ENCODE peak calls at places on chromosome 11, in ten cellular contexts. Z, J, U, Y, X, L, H, T, P and I are unnamed samples.

GRCh38 chr11:2827256-2827655 is 58.3 kb downstream of the CDKN1C start:
- DNase-seq in Z (no peak), J (peak; percentile 21), U (peak; percentile 42), Y (no peak), X (no peak), L (peak; percentile 69), H (peak; percentile 19), T (peak; percentile 6), P (no peak), I (no peak)

GRCh38 chr11:71286701-71287643 is 34.6 kb upstream of the SHANK2 start:
- DNase-seq in Z (no peak), J (peak; percentile 97), U (no peak), Y (no peak), X (peak; percentile 61), L (no peak), H (no peak), T (peak; percentile 82), P (no peak), I (peak; percentile 15)

GRCh38 chr11:18836415-18836814 is 44.8 kb upstream of the PTPN5 start:
- DNase-seq in Z (no peak), J (no peak), U (no peak), Y (no peak), X (no peak), L (no peak), H (no peak), T (no peak), P (no peak), I (no peak)

GRCh38 chr11:131885371-131885770 is 515.0 kb downstream of the NTM start:
- DNase-seq in Z (no peak), J (no peak), U (no peak), Y (no peak), X (no peak), L (no peak), H (no peak), T (no peak), P (no peak), I (peak; percentile 32)

GRCh38 chr11:86068138-86068861 is 584 bp downstream of the PICALM start:
- DNase-seq in Z (peak; percentile 44), J (no peak), U (peak; percentile 54), Y (peak; percentile 59), X (peak; percentile 69), L (peak; percentile 78), H (peak; percentile 37), T (peak; percentile 50), P (peak; percentile 38), I (peak; percentile 50)

GRCh38 chr11:36425593-36426206 is 84.4 kb downstream of the TRAF6 start:
- DNase-seq in Z (no peak), J (peak; percentile 81), U (no peak), Y (no peak), X (no peak), L (no peak), H (no peak), T (no peak), P (no peak), I (no peak)

GRCh38 chr11:56151376-56151775 is 8.7 kb downstream of the OR8K5 start:
- DNase-seq in Z (no peak), J (no peak), U (no peak), Y (no peak), X (no peak), L (no peak), H (no peak), T (no peak), P (no peak), I (no peak)

GRCh38 chr11:76162336-76163288 is 43.7 kb downstream of the WNT11 start:
- DNase-seq in Z (no peak), J (no peak), U (no peak), Y (peak; percentile 41), X (no peak), L (peak; percentile 57), H (no peak), T (no peak), P (no peak), I (no peak)

GRCh38 chr11:37812281-37812880 is 1214.3 kb upstream of the RAG2 start:
- DNase-seq in Z (no peak), J (no peak), U (no peak), Y (no peak), X (no peak), L (peak; percentile 51), H (peak; percentile 7), T (no peak), P (no peak), I (no peak)

GRCh38 chr11:18761741-18762140 is 29.9 kb downstream of the PTPN5 start:
- DNase-seq in Z (no peak), J (no peak), U (no peak), Y (no peak), X (no peak), L (no peak), H (no peak), T (no peak), P (no peak), I (no peak)

GRCh38 chr11:123405123-123405592 is 24.9 kb upstream of the GRAMD1B start:
- DNase-seq in Z (no peak), J (no peak), U (no peak), Y (no peak), X (no peak), L (no peak), H (no peak), T (peak; percentile 32), P (no peak), I (no peak)

GRCh38 chr11:83852012-83852411 is 565.8 kb upstream of the CCDC90B start:
- DNase-seq in Z (no peak), J (no peak), U (no peak), Y (no peak), X (no peak), L (no peak), H (no peak), T (no peak), P (no peak), I (no peak)

GRCh38 chr11:103085758-103086365 is 6.1 kb downstream of the DCUN1D5 start:
- DNase-seq in Z (no peak), J (peak; percentile 9), U (no peak), Y (no peak), X (no peak), L (no peak), H (no peak), T (peak; percentile 72), P (no peak), I (no peak)

GRCh38 chr11:82908311-82908710 is 6.8 kb downstream of the DDIAS start:
- DNase-seq in Z (no peak), J (no peak), U (no peak), Y (no peak), X (no peak), L (no peak), H (no peak), T (no peak), P (no peak), I (no peak)

GRCh38 chr11:111479666-111480065 is 32.5 kb downstream of the BTG4 start:
- DNase-seq in Z (no peak), J (no peak), U (no peak), Y (no peak), X (no peak), L (no peak), H (no peak), T (no peak), P (no peak), I (no peak)

GRCh38 chr11:45617886-45618601 is 47.4 kb downstream of the CHST1 start:
- DNase-seq in Z (no peak), J (no peak), U (no peak), Y (no peak), X (no peak), L (no peak), H (no peak), T (no peak), P (no peak), I (no peak)

GRCh38 chr11:104015649-104016415 is 20.6 kb upstream of the DDI1 start:
- DNase-seq in Z (no peak), J (no peak), U (no peak), Y (no peak), X (no peak), L (no peak), H (no peak), T (no peak), P (peak; percentile 33), I (no peak)

GRCh38 chr11:115193931-115194797 is 310.1 kb downstream of the CADM1 start:
- DNase-seq in Z (no peak), J (no peak), U (no peak), Y (no peak), X (no peak), L (no peak), H (no peak), T (no peak), P (peak; percentile 88), I (no peak)
- H3K4me3 ChIP-seq in Z (no peak overlapping the region), J (no peak overlapping the region), U (no peak overlapping the region), Y (peak overlapping the region; percentile 13), X (no peak overlapping the region), L (no peak overlapping the region), H (no peak overlapping the region), T (no peak overlapping the region), P (peak overlapping the region; percentile 58), I (no peak overlapping the region)

DNA sequence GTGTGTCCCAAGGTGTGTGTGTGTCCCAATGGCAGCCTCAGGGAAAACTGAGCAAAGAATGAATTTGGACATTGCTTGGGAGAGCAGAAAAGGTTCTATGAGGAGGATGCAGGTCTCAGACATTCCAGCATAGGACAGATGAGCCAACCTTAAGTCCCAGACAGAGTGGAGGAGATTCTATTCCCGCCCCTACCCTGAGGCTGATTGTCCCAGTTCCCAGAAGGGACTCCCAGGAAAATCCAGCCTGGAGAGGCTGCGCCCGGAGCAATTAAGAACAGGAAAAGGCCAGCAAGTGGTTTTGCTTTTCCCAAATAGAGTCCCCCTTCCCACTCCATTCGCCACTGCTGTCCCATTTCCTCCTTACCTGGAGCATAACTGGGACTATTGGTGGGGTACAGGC is 54.1 kb downstream of the RELT start:
- DNase-seq in Z (no peak), J (no peak), U (no peak), Y (no peak), X (no peak), L (no peak), H (no peak), T (no peak), P (no peak), I (no peak)
- H3K4me3 ChIP-seq in Z (no peak overlapping the region), J (no peak overlapping the region), U (no peak overlapping the region), Y (no peak overlapping the region), X (no peak overlapping the region), L (no peak overlapping the region), H (no peak overlapping the region), T (no peak overlapping the region), P (no peak overlapping the region), I (no peak overlapping the region)

DNA sequence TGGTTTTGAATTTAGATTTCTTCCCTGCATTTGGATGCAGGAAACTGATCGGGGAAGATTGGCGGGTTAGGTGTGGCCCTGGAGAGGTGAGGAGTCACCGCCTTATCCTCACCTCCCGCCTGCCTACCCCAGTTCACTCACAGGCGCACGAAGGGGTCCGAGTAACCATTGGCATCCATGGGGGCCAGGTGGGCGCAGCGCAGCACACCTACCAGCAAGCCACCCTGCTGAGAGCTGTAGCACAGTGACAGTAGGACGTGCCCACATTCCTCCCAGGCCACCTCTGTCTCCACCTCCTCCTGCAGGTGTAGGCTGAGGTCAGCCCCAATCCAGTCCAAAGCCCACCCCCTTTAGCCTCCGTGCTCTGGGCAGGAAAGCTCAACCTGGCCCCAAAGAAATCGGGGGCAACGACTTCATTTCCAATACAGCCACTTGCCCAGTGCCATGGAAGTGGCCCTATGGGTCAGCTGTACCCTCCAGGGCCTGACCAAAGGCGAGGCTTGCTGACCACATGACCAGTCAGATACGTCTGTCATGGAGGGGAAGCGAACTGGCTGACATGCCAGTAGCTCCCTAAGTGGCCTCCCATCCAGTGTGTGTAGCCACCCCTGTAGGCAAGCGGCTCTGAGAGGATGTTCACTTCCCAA is 6.7 kb downstream of the NDUFV1 start:
- DNase-seq in Z (no peak), J (no peak), U (peak; percentile 25), Y (no peak), X (no peak), L (no peak), H (no peak), T (no peak), P (no peak), I (no peak)
- H3K4me3 ChIP-seq in Z (peak overlapping the region; percentile 42), J (no peak overlapping the region), U (no peak overlapping the region), Y (peak overlapping the region; percentile 50), X (peak overlapping the region; percentile 43), L (no peak overlapping the region), H (peak overlapping the region; percentile 53), T (no peak overlapping the region), P (peak overlapping the region; percentile 51), I (no peak overlapping the region)

GRCh38 chr11:12286606-12287005 is 90.8 kb upstream of the PARVA start:
- DNase-seq in Z (no peak), J (no peak), U (no peak), Y (peak; percentile 21), X (peak; percentile 30), L (no peak), H (no peak), T (no peak), P (no peak), I (no peak)
- H3K4me3 ChIP-seq in Z (no peak overlapping the region), J (peak overlapping the region; percentile 2), U (no peak overlapping the region), Y (no peak overlapping the region), X (no peak overlapping the region), L (no peak overlapping the region), H (no peak overlapping the region), T (no peak overlapping the region), P (no peak overlapping the region), I (no peak overlapping the region)